ENCODE peak calls at places on chromosomes 13 and 19, in ten cellular contexts. I is heart right ventricle; R is AG08396; J is GM23248; V is T-helper 17 cell; Z is activated T-helper 1 cell treated with anti-CD3 and anti-CD28 coated beads, Interleukin-12 subunit alpha, Interleukin-12 subunit beta, Interleukin-2, Interleukin-4 antibody, amounts not matched to agents 30 ng/mL and 10 ng/mL and 1 ng/mL, durations not matched to agents 14 hours and 24 hours and 36 hours; O is endothelial cell; P is caudate nucleus; A is retinal pigment epithelial cell; T is right atrium auricular region. S is an unnamed sample.

GRCh38 chr19:49690656-49691242 is at the start of gene CPT1C:
- DNase-seq in I (peak), R (peak), J (peak), V (peak), Z (no peak), O (peak), P (peak), A (no peak), T (peak), S (no peak)

GRCh38 chr13:20798027-20798426 is 24.3 kb upstream of the EEF1AKMT1 start:
- DNase-seq in I (no peak), R (no peak), J (no peak), V (no peak), Z (no peak), O (no peak), P (no peak), A (no peak), T (no peak), S (no peak)

GRCh38 chr19:48608798-48609263 is 2.3 kb downstream of the SPACA4 start:
- DNase-seq in I (no peak), R (peak), J (peak), V (peak), Z (peak), O (peak), P (peak), A (no peak), T (no peak), S (no peak)

GRCh38 chr13:100881291-100881864 is 206.8 kb upstream of the TMTC4 start:
- DNase-seq in I (no peak), R (no peak), J (peak), V (no peak), Z (no peak), O (no peak), P (no peak), A (no peak), T (no peak), S (no peak)

GRCh38 chr19:4902796-4903195 is at the start of gene ARRDC5:
- DNase-seq in I (no peak), R (no peak), J (no peak), V (no peak), Z (no peak), O (no peak), P (no peak), A (no peak), T (no peak), S (no peak)

GRCh38 chr19:55309437-55309836 is 15.7 kb downstream of the TMEM150B start:
- DNase-seq in I (no peak), R (no peak), J (no peak), V (no peak), Z (no peak), O (no peak), P (no peak), A (no peak), T (no peak), S (no peak)

GRCh38 chr13:54029720-54030119 is 1001.1 kb downstream of the OLFM4 start:
- DNase-seq in I (no peak), R (no peak), J (no peak), V (no peak), Z (no peak), O (no peak), P (no peak), A (no peak), T (no peak), S (no peak)

GRCh38 chr19:3224346-3225325 is at the start of gene CELF5:
- DNase-seq in I (peak), R (peak), J (peak), V (peak), Z (peak), O (peak), P (peak), A (no peak), T (no peak), S (no peak)

GRCh38 chr19:39679056-39679790 is 23.5 kb downstream of the LGALS16 start:
- DNase-seq in I (no peak), R (no peak), J (no peak), V (no peak), Z (peak), O (no peak), P (no peak), A (no peak), T (no peak), S (no peak)

GRCh38 chr13:75587679-75588078 is 38.1 kb downstream of the UCHL3 start:
- DNase-seq in I (no peak), R (no peak), J (no peak), V (no peak), Z (no peak), O (no peak), P (no peak), A (no peak), T (no peak), S (no peak)

GRCh38 chr13:24083141-24083540 is 77.4 kb upstream of the SPATA13 start:
- DNase-seq in I (no peak), R (no peak), J (no peak), V (no peak), Z (no peak), O (no peak), P (no peak), A (no peak), T (peak), S (no peak)

GRCh38 chr13:44379885-44380284 is 6.3 kb downstream of the SERP2 start:
- DNase-seq in I (no peak), R (no peak), J (no peak), V (no peak), Z (no peak), O (no peak), P (no peak), A (no peak), T (no peak), S (no peak)

GRCh38 chr19:6723108-6723618 is 2.7 kb upstream of the C3 start:
- DNase-seq in I (no peak), R (no peak), J (peak), V (no peak), Z (no peak), O (no peak), P (peak), A (peak), T (no peak), S (no peak)

GRCh38 chr13:43057653-43058317 is 34.4 kb downstream of the DNAJC15 start:
- DNase-seq in I (no peak), R (no peak), J (no peak), V (peak), Z (peak), O (peak), P (no peak), A (no peak), T (no peak), S (no peak)

GRCh38 chr13:113879017-113879416 is 15.1 kb upstream of the GAS6 start:
- DNase-seq in I (no peak), R (no peak), J (no peak), V (no peak), Z (no peak), O (no peak), P (no peak), A (no peak), T (peak), S (no peak)

GRCh38 chr13:43269037-43269476 is 245.7 kb downstream of the DNAJC15 start:
- DNase-seq in I (no peak), R (peak), J (peak), V (no peak), Z (no peak), O (no peak), P (no peak), A (peak), T (no peak), S (no peak)

GRCh38 chr19:33910922-33911321 is 114.3 kb downstream of the KCTD15 start:
- DNase-seq in I (no peak), R (no peak), J (no peak), V (no peak), Z (no peak), O (no peak), P (no peak), A (no peak), T (no peak), S (no peak)

GRCh38 chr19:4939466-4939865 is 29.4 kb upstream of the KDM4B start:
- DNase-seq in I (no peak), R (no peak), J (no peak), V (no peak), Z (no peak), O (no peak), P (no peak), A (no peak), T (no peak), S (no peak)

GRCh38 chr19:13623686-13624405 is 117.6 kb upstream of the CACNA1A start:
- DNase-seq in I (no peak), R (no peak), J (peak), V (no peak), Z (no peak), O (no peak), P (peak), A (no peak), T (no peak), S (no peak)

GRCh38 chr13:40404967-40405716 is 261.3 kb downstream of the FOXO1 start:
- DNase-seq in I (no peak), R (no peak), J (no peak), V (no peak), Z (no peak), O (no peak), P (no peak), A (no peak), T (no peak), S (no peak)

GRCh38 chr13:37364024-37364423 is 234.5 kb downstream of the POSTN start:
- DNase-seq in I (no peak), R (no peak), J (no peak), V (no peak), Z (no peak), O (no peak), P (no peak), A (peak), T (no peak), S (no peak)

GRCh38 chr13:30394798-30395191 is 27.5 kb upstream of the UBE2L5 start:
- DNase-seq in I (no peak), R (no peak), J (peak), V (no peak), Z (no peak), O (no peak), P (no peak), A (no peak), T (no peak), S (no peak)

GRCh38 chr19:7482584-7483439 is 6.0 kb downstream of the PEX11G start:
- DNase-seq in I (peak), R (no peak), J (peak), V (no peak), Z (no peak), O (peak), P (no peak), A (no peak), T (no peak), S (no peak)

GRCh38 chr13:38819053-38819452 is 132.2 kb downstream of the FREM2 start:
- DNase-seq in I (no peak), R (no peak), J (no peak), V (no peak), Z (no peak), O (no peak), P (peak), A (peak), T (no peak), S (no peak)

GRCh38 chr19:2057484-2058469 is 6.7 kb upstream of the MKNK2 start:
- DNase-seq in I (no peak), R (no peak), J (no peak), V (no peak), Z (no peak), O (no peak), P (no peak), A (no peak), T (no peak), S (no peak)

GRCh38 chr19:11364935-11365334 is 9.5 kb upstream of the SWSAP1 start:
- DNase-seq in I (no peak), R (no peak), J (no peak), V (no peak), Z (no peak), O (no peak), P (no peak), A (no peak), T (no peak), S (no peak)

GRCh38 chr19:29668746-29669609 is 3.7 kb downstream of the PLEKHF1 start:
- DNase-seq in I (no peak), R (no peak), J (peak), V (no peak), Z (no peak), O (no peak), P (no peak), A (no peak), T (no peak), S (no peak)

GRCh38 chr19:35856546-35857149 is at the start of gene KIRREL2:
- DNase-seq in I (no peak), R (no peak), J (no peak), V (no peak), Z (peak), O (peak), P (peak), A (no peak), T (no peak), S (no peak)

GRCh38 chr13:29817604-29818378 is 32.6 kb downstream of the UBL3 start:
- DNase-seq in I (no peak), R (no peak), J (peak), V (no peak), Z (no peak), O (no peak), P (no peak), A (no peak), T (no peak), S (no peak)

GRCh38 chr19:39265321-39265916 is 2.8 kb upstream of the IFNL2 start:
- DNase-seq in I (no peak), R (no peak), J (peak), V (no peak), Z (no peak), O (no peak), P (no peak), A (no peak), T (no peak), S (no peak)

GRCh38 chr13:26051231-26052135 is at the start of gene SHISA2:
- DNase-seq in I (peak), R (peak), J (peak), V (no peak), Z (peak), O (peak), P (peak), A (no peak), T (no peak), S (no peak)

GRCh38 chr19:7872306-7873204 is 1.6 kb downstream of the PRR36 start:
- DNase-seq in I (no peak), R (no peak), J (no peak), V (no peak), Z (no peak), O (no peak), P (no peak), A (no peak), T (no peak), S (no peak)